ENCODE peak calls at places on chromosomes 1 and 21, in ten cellular contexts. S, O, N, H, F, Z, I, W, L and V are unnamed samples.

GRCh38 chr21:17466166-17466565 is 46.7 kb upstream of the CXADR start:
- DNase-seq in S (peak), O (no peak), N (no peak), H (peak), F (no peak), Z (peak), I (peak), W (no peak), L (no peak), V (no peak)

GRCh38 chr21:16533692-16534407 is 804.1 kb downstream of the USP25 start:
- DNase-seq in S (no peak), O (no peak), N (no peak), H (no peak), F (no peak), Z (peak), I (no peak), W (no peak), L (no peak), V (no peak)

GRCh38 chr1:85654066-85654782 is 54.0 kb downstream of the ZNHIT6 start:
- DNase-seq in S (no peak), O (no peak), N (no peak), H (peak), F (no peak), Z (peak), I (peak), W (no peak), L (no peak), V (no peak)

GRCh38 chr1:167766538-167766937 is 44.8 kb downstream of the MPZL1 start:
- DNase-seq in S (no peak), O (no peak), N (no peak), H (no peak), F (no peak), Z (no peak), I (no peak), W (no peak), L (no peak), V (no peak)

GRCh38 chr1:36650200-36651065 is 167.7 kb upstream of the CSF3R start:
- DNase-seq in S (peak), O (peak), N (peak), H (peak), F (peak), Z (peak), I (peak), W (peak), L (peak), V (peak)

GRCh38 chr21:23152130-23152529 is 2153.9 kb downstream of the NCAM2 start:
- DNase-seq in S (no peak), O (no peak), N (no peak), H (no peak), F (no peak), Z (no peak), I (no peak), W (no peak), L (no peak), V (no peak)

GRCh38 chr21:17467392-17467791 is 45.5 kb upstream of the CXADR start:
- DNase-seq in S (no peak), O (no peak), N (no peak), H (no peak), F (no peak), Z (peak), I (no peak), W (peak), L (peak), V (no peak)

GRCh38 chr21:23541571-23541970 is 2065.7 kb downstream of the MRPL39 start:
- DNase-seq in S (no peak), O (no peak), N (no peak), H (peak), F (no peak), Z (no peak), I (no peak), W (no peak), L (no peak), V (no peak)

GRCh38 chr1:168518201-168518689 is 25.6 kb downstream of the XCL2 start:
- DNase-seq in S (no peak), O (no peak), N (no peak), H (no peak), F (no peak), Z (no peak), I (no peak), W (no peak), L (no peak), V (no peak)

GRCh38 chr1:39398278-39399010 is 93.0 kb upstream of the BMP8A start:
- DNase-seq in S (peak), O (peak), N (no peak), H (peak), F (peak), Z (peak), I (peak), W (peak), L (peak), V (peak)

GRCh38 chr1:235843458-235843857 is 23.2 kb downstream of the LYST start:
- DNase-seq in S (peak), O (no peak), N (no peak), H (peak), F (no peak), Z (peak), I (peak), W (peak), L (peak), V (no peak)

GRCh38 chr1:88276158-88276557 is 407.9 kb upstream of the PKN2 start:
- DNase-seq in S (no peak), O (no peak), N (no peak), H (no peak), F (no peak), Z (peak), I (peak), W (no peak), L (no peak), V (no peak)

GRCh38 chr1:111621050-111621449 is 1.5 kb downstream of the RAP1A start:
- DNase-seq in S (no peak), O (no peak), N (no peak), H (no peak), F (no peak), Z (no peak), I (peak), W (no peak), L (peak), V (no peak)

GRCh38 chr1:27571439-27572018 is 32.4 kb downstream of the AHDC1 start:
- DNase-seq in S (no peak), O (no peak), N (no peak), H (no peak), F (peak), Z (no peak), I (no peak), W (peak), L (peak), V (peak)